ENCODE peak calls at places on chromosomes 6 and 20, in nine cellular contexts. A, J, S, M, H, P, R, K and X are unnamed samples.

GRCh38 chr6:133814797-133815196 is 74.1 kb upstream of the TCF21 start:
- DNase-seq in J (no peak), M (no peak), H (no peak), A (no peak), R (no peak), K (no peak), S (no peak), P (no peak), X (no peak)

GRCh38 chr6:138339024-138339423 is 38.7 kb upstream of the SMIM28 start:
- DNase-seq in K (no peak), R (no peak), A (no peak), J (no peak), H (no peak), P (no peak), S (no peak), M (no peak), X (no peak)

GRCh38 chr6:21999012-21999528 is 297.8 kb downstream of the PRL start:
- DNase-seq in H (no peak), J (no peak), R (peak), M (no peak), P (no peak), A (no peak), S (no peak), K (peak), X (no peak)

GRCh38 chr6:170134077-170135040 is 156.5 kb downstream of the DLL1 start:
- DNase-seq in M (peak), J (no peak), P (peak), K (peak), H (peak), R (no peak), S (peak), A (no peak), X (peak)

GRCh38 chr6:125918681-125919566 is 37.6 kb upstream of the HINT3 start:
- DNase-seq in P (no peak), R (no peak), H (no peak), S (peak), J (peak), M (peak), K (peak), A (peak), X (peak)

GRCh38 chr20:54290636-54291035 is 82.7 kb downstream of the PFDN4 start:
- DNase-seq in S (no peak), M (no peak), J (no peak), A (no peak), K (no peak), H (no peak), P (no peak), R (no peak), X (no peak)

GRCh38 chr6:127547215-127547614 is 28.1 kb upstream of the MTCL3 start:
- DNase-seq in K (no peak), R (no peak), H (no peak), S (no peak), A (no peak), M (no peak), J (no peak), P (no peak), X (no peak)

GRCh38 chr6:31416394-31417014 is 13.1 kb downstream of the MICA start:
- DNase-seq in M (no peak), J (no peak), S (no peak), K (no peak), R (no peak), A (no peak), P (no peak), H (no peak), X (no peak)

GRCh38 chr6:11232177-11232967 is at the start of gene NEDD9:
- DNase-seq in K (peak), A (peak), H (peak), P (peak), M (peak), R (peak), S (peak), J (peak), X (peak)

GRCh38 chr6:72657798-72658197 is 35.9 kb downstream of the KCNQ5 start:
- DNase-seq in M (no peak), J (no peak), A (no peak), K (no peak), H (no peak), P (no peak), R (no peak), S (no peak), X (no peak)

GRCh38 chr6:113723182-113723581 is 134.0 kb upstream of the MARCKS start:
- DNase-seq in S (no peak), J (no peak), R (no peak), M (no peak), A (no peak), H (no peak), K (no peak), P (no peak), X (peak)

GRCh38 chr6:37365791-37366190 is 12.0 kb downstream of the RNF8 start:
- DNase-seq in A (no peak), R (no peak), M (no peak), P (no peak), S (no peak), H (no peak), K (no peak), J (no peak), X (no peak)

GRCh38 chr6:142856857-142857608 is 87.9 kb downstream of the HIVEP2 start:
- DNase-seq in M (no peak), A (no peak), K (no peak), S (no peak), H (no peak), J (peak), P (no peak), R (no peak), X (no peak)

GRCh38 chr6:7200598-7201443 is 93.1 kb downstream of the RREB1 start:
- DNase-seq in M (peak), A (no peak), J (peak), K (no peak), H (peak), R (no peak), P (peak), S (no peak), X (no peak)

GRCh38 chr6:7203939-7204338 is 96.2 kb downstream of the RREB1 start:
- DNase-seq in K (no peak), S (no peak), M (no peak), R (no peak), J (no peak), A (no peak), H (no peak), P (no peak), X (no peak)

GRCh38 chr6:7204726-7205125 is 97.0 kb downstream of the RREB1 start:
- DNase-seq in R (no peak), K (no peak), P (no peak), J (no peak), S (no peak), M (no peak), A (no peak), H (no peak), X (no peak)

GRCh38 chr6:7201444-7201731 is 93.6 kb downstream of the RREB1 start:
- DNase-seq in J (no peak), H (no peak), M (no peak), K (no peak), P (no peak), R (no peak), A (no peak), S (no peak), X (no peak)

DNA sequence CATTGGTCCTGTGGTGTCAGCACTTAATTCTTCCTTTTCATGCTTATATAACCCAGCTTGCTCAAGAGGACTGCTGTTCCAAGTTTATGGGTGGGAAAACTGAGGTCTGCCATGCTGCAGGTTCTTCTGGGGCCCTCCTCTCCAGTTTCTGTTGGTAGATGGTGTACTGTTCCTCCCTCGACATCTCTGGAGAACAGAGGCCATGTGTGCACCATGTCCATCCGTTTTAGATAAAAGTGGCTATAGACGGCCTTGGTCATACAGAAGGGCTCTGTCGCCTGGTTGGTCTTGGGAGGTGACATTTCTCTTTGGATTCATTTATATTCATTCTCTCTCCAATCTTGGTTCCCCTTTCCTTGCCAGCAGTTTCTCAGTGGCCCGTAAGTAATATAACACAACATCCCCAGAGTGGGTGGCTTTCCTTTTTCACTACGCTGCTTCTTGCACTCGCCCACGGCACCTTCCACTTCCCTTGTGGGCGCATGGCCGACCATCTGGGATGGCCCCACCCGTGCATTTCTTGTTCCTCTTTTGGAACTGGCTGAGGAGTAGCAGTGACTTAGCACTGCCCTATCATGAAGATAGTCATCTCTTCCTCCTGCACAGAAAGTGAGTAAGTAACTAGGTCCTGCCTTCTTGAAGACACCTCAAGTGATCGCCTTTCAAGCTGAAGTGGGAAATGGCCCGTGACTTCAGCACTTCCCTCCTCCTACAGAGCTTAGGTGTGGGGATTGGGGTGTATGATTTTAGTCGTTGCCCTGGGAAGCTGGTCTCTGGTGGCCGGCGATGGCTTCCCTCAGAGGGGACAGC is 94.2 kb downstream of the RREB1 start:
- DNase-seq in P (no peak), J (peak), M (peak), S (peak), R (no peak), A (no peak), K (peak), H (peak), X (no peak)
- TF ChIP-seq POLR2A in P (no peak), J (no peak), M (no peak), S (no peak), R (no peak), A (no peak), K (no peak), H (no peak), X (no peak)

GRCh38 chr6:117290173-117290834 is 24.9 kb downstream of the VGLL2 start:
- DNase-seq in A (no peak), P (no peak), K (no peak), R (no peak), S (no peak), J (no peak), M (no peak), H (no peak), X (no peak)
- TF ChIP-seq POLR2A in A (no peak), P (no peak), K (no peak), R (no peak), S (no peak), J (no peak), M (no peak), H (no peak), X (no peak)

GRCh38 chr6:33391278-33392167 is at the start of gene KIFC1:
- DNase-seq in J (peak), M (peak), P (peak), H (peak), K (peak), S (peak), R (peak), A (peak), X (peak)
- TF ChIP-seq POLR2A in J (peak), M (peak), P (no peak), H (no peak), K (no peak), S (no peak), R (peak), A (no peak), X (no peak)

GRCh38 chr6:40733290-40733689 is 146.1 kb upstream of the LRFN2 start:
- DNase-seq in P (no peak), H (no peak), R (no peak), M (no peak), J (no peak), A (no peak), S (no peak), K (no peak), X (no peak)

GRCh38 chr6:40733770-40734396 is 146.7 kb upstream of the LRFN2 start:
- DNase-seq in K (no peak), H (no peak), J (no peak), R (no peak), S (no peak), A (no peak), M (no peak), P (no peak), X (no peak)

GRCh38 chr6:40734607-40735006 is 147.4 kb upstream of the LRFN2 start:
- DNase-seq in P (no peak), R (no peak), A (no peak), H (no peak), K (no peak), S (no peak), J (no peak), M (no peak), X (no peak)

GRCh38 chr6:40732878-40733277 is 145.7 kb upstream of the LRFN2 start:
- DNase-seq in S (no peak), R (no peak), A (no peak), J (no peak), K (no peak), M (no peak), H (no peak), P (no peak), X (no peak)

GRCh38 chr6:40735126-40735920 is 148.2 kb upstream of the LRFN2 start:
- DNase-seq in R (no peak), K (no peak), A (no peak), J (no peak), S (no peak), H (no peak), M (no peak), P (no peak), X (no peak)
- TF ChIP-seq POLR2A in R (no peak), K (no peak), A (no peak), J (no peak), S (no peak), H (no peak), M (no peak), P (no peak), X (no peak)

DNA sequence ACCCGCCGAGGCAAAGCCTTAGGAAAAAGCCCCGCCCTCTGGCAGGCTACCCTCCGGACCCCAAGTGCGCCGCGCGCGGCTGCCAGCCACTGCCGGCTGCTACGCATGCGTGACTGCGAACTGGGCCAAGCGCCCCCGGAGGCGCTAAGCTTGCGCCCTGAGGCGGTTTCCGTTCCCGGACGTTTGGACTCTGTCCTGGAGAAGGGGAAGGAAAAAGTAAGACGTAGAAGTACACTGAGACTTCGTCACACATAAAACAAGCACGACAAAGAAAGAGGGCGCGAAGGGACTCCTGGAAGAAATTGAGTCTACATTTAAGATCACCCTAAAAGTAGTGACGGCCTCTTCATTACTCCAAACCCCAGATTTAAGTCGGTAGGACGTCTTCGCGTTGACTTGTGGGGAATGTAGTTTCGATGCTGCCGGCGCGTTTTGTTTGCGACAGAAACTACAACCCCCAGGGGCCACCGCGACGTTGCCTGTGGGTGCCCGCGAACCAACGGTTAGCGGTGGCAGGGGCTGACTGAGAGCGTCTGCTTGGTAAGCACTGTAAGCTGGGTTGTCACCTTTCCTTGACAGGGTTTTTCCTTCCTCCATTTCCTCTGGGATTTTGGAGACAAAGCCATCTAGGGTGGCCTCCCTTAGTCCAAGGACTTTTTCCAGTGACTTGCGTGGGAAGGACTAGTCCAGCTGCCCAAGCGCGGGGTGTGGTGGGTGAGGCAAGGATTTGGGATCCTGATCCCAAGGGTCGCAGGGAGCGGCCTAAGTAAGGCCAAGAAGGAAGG is at the start of gene CEP57L1:
- DNase-seq in S (peak), J (peak), K (peak), A (peak), P (peak), R (peak), H (peak), M (peak), X (peak)
- TF ChIP-seq POLR2A in S (no peak), J (peak), K (peak), A (peak), P (peak), R (peak), H (peak), M (peak), X (no peak)

GRCh38 chr6:39072830-39073229 is 24.2 kb downstream of the GLP1R start:
- DNase-seq in R (no peak), H (no peak), J (no peak), S (no peak), K (no peak), P (no peak), A (no peak), M (no peak), X (no peak)
- TF ChIP-seq POLR2A in R (no peak), H (no peak), J (no peak), S (no peak), K (no peak), P (no peak), A (no peak), M (no peak), X (no peak)

GRCh38 chr20:41038878-41039404 is 10.3 kb downstream of the TOP1 start:
- DNase-seq in K (no peak), A (no peak), R (no peak), M (no peak), P (no peak), S (no peak), H (no peak), J (no peak), X (no peak)
- TF ChIP-seq POLR2A in K (no peak), A (no peak), R (no peak), M (no peak), P (no peak), S (no peak), H (peak), J (no peak), X (no peak)

GRCh38 chr20:45823949-45824835 is 2.9 kb downstream of the TNNC2 start:
- DNase-seq in H (peak), S (peak), K (no peak), R (no peak), J (peak), M (peak), P (no peak), A (no peak), X (peak)

GRCh38 chr20:45828589-45828988 is 1.5 kb upstream of the TNNC2 start:
- DNase-seq in J (no peak), K (no peak), H (no peak), S (no peak), P (no peak), R (no peak), A (no peak), M (no peak), X (no peak)

GRCh38 chr20:45827712-45828111 is 600 bp upstream of the TNNC2 start:
- DNase-seq in K (no peak), M (no peak), A (no peak), P (no peak), H (no peak), S (no peak), J (no peak), R (no peak), X (no peak)

GRCh38 chr20:45827030-45827652 is at the start of gene TNNC2:
- DNase-seq in A (no peak), P (no peak), M (no peak), K (no peak), S (no peak), R (no peak), J (no peak), H (no peak), X (no peak)

DNA sequence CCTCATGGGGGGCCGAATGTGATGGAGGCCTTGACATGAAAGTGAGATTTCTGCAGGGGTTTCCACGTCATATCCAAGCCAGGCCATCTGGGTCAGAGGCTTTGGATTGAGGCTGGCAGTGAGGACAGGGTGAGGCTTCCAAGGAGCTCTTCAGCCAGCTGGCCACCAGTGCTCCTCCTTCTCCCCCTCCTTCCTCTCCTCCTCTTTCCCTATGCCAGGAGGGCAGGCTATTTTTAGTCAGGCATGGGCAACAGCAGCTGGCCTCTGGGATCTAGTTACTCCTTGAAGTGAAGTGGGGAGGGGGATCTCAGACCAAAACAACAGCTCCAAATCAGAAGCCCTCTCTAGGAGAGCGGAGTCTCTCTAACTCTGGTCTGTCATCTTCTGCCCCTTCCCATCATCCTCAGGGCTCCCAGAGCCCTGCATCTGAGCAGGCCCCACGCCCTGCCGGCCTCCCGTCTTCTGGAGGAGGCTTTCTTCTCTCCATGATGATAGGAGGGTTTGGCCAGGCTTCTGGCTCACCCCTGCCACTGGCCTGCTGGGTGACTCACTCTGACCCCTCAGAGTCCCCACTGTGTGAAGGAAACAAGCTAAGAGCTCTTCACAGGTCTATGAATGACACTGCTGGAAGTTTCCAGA is 612 bp downstream of the TNNC2 start:
- DNase-seq in H (no peak), M (no peak), J (no peak), P (no peak), R (no peak), S (peak), K (no peak), A (no peak), X (no peak)
- TF ChIP-seq POLR2A in H (no peak), M (no peak), J (no peak), P (no peak), R (no peak), S (no peak), K (no peak), A (no peak), X (no peak)

DNA sequence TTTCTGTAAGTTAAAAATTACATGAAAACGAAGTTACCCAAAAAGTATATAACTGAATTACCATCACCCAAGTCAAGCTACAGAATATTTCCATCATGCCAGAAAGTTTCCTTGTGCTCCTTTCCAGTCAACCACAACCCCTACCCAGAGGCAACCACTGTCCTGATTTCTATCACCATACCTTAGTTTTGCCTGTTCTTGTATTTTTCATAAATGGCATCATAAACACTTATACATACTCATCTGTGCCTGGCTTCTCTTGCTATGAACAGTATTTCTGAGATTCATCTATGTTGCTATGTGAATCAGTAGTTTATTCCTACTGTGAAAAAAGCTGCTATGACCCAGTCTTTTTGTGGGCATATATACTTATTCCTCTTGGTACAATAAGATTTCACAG is 7.4 kb downstream of the FKBP5 start:
- DNase-seq in K (no peak), R (no peak), M (no peak), H (no peak), S (no peak), P (no peak), J (no peak), A (no peak), X (no peak)
- TF ChIP-seq POLR2A in K (no peak), R (no peak), M (no peak), H (no peak), S (no peak), P (no peak), J (no peak), A (no peak), X (no peak)